ENCODE peak calls at places on chromosomes 4 and X, in four cellular contexts. One of them, this sample, is unnamed.

GRCh38 chr4:604131-604530 is 21.2 kb upstream of the PDE6B start:
- DNase-seq in pancreas: no peak
- DNase-seq in AG04450: no peak
- DNase-seq in astrocyte: no peak
- DNase-seq in this sample: no peak

GRCh38 chr4:140059159-140059558 is 94.8 kb downstream of the MAML3 start:
- DNase-seq in pancreas: no peak
- DNase-seq in AG04450: no peak
- DNase-seq in astrocyte: no peak
- DNase-seq in this sample: no peak

GRCh38 chrX:110000000-110000399 is 2.9 kb upstream of the TMEM164 start:
- DNase-seq in pancreas: no peak
- DNase-seq in AG04450: no peak
- DNase-seq in astrocyte: no peak
- DNase-seq in this sample: no peak

GRCh38 chrX:15714529-15714928 is 23.5 kb upstream of the CA5B start:
- DNase-seq in pancreas: peak
- DNase-seq in AG04450: no peak
- DNase-seq in astrocyte: no peak
- DNase-seq in this sample: no peak

GRCh38 chr4:74375824-74376426 is 11.0 kb downstream of the EREG start:
- DNase-seq in pancreas: no peak
- DNase-seq in AG04450: no peak
- DNase-seq in astrocyte: no peak
- DNase-seq in this sample: no peak

GRCh38 chrX:135345328-135345645 is 36.0 kb downstream of the ETDC start:
- DNase-seq in pancreas: peak
- DNase-seq in AG04450: no peak
- DNase-seq in astrocyte: peak
- DNase-seq in this sample: no peak

GRCh38 chrX:19660604-19661003 is 145.3 kb upstream of the MAP3K15 start:
- DNase-seq in pancreas: no peak
- DNase-seq in AG04450: no peak
- DNase-seq in astrocyte: no peak
- DNase-seq in this sample: no peak

GRCh38 chr4:33883111-33883510 is 2361.2 kb downstream of the ARAP2 start:
- DNase-seq in pancreas: no peak
- DNase-seq in AG04450: no peak
- DNase-seq in astrocyte: no peak
- DNase-seq in this sample: no peak

GRCh38 chr4:109207060-109207459 is 95.4 kb downstream of the COL25A1 start:
- DNase-seq in pancreas: no peak
- DNase-seq in AG04450: peak
- DNase-seq in astrocyte: peak
- DNase-seq in this sample: no peak

GRCh38 chr4:72418458-72418857 is 150.6 kb downstream of the ADAMTS3 start:
- DNase-seq in pancreas: no peak
- DNase-seq in AG04450: peak
- DNase-seq in astrocyte: peak
- DNase-seq in this sample: no peak

GRCh38 chr4:85829276-85830051 is 354.5 kb downstream of the ARHGAP24 start:
- DNase-seq in pancreas: no peak
- DNase-seq in AG04450: no peak
- DNase-seq in astrocyte: peak
- DNase-seq in this sample: no peak

GRCh38 chr4:105797225-105797624 is 88.6 kb downstream of the GSTCD start:
- DNase-seq in pancreas: no peak
- DNase-seq in AG04450: no peak
- DNase-seq in astrocyte: no peak
- DNase-seq in this sample: no peak

GRCh38 chr4:9898596-9899345 is 117.3 kb downstream of the DRD5 start:
- DNase-seq in pancreas: no peak
- DNase-seq in AG04450: no peak
- DNase-seq in astrocyte: no peak
- DNase-seq in this sample: peak

GRCh38 chr4:5750052-5750950 is 39.3 kb downstream of the EVC start:
- DNase-seq in pancreas: no peak
- DNase-seq in AG04450: no peak
- DNase-seq in astrocyte: peak
- DNase-seq in this sample: no peak

GRCh38 chr4:123398803-123399637 is 2.4 kb downstream of the SPRY1 start:
- DNase-seq in pancreas: peak
- DNase-seq in AG04450: no peak
- DNase-seq in astrocyte: peak
- DNase-seq in this sample: peak

GRCh38 chr4:123397276-123398150 is 918 bp downstream of the SPRY1 start:
- DNase-seq in pancreas: peak
- DNase-seq in AG04450: no peak
- DNase-seq in astrocyte: peak
- DNase-seq in this sample: peak

GRCh38 chr4:123396294-123397275 is at the start of gene SPRY1:
- DNase-seq in pancreas: peak
- DNase-seq in AG04450: no peak
- DNase-seq in astrocyte: peak
- DNase-seq in this sample: peak

GRCh38 chr4:123399638-123400358 is 3.2 kb downstream of the SPRY1 start:
- DNase-seq in pancreas: peak
- DNase-seq in AG04450: no peak
- DNase-seq in astrocyte: peak
- DNase-seq in this sample: no peak

GRCh38 chr4:123398151-123398802 is 1.7 kb downstream of the SPRY1 start:
- DNase-seq in pancreas: peak
- DNase-seq in AG04450: no peak
- DNase-seq in astrocyte: peak
- DNase-seq in this sample: peak
- TF ChIP-seq CTCF in pancreas: peak
- TF ChIP-seq CTCF in AG04450: peak
- TF ChIP-seq CTCF in astrocyte: no peak
- TF ChIP-seq CTCF in this sample: peak

DNA sequence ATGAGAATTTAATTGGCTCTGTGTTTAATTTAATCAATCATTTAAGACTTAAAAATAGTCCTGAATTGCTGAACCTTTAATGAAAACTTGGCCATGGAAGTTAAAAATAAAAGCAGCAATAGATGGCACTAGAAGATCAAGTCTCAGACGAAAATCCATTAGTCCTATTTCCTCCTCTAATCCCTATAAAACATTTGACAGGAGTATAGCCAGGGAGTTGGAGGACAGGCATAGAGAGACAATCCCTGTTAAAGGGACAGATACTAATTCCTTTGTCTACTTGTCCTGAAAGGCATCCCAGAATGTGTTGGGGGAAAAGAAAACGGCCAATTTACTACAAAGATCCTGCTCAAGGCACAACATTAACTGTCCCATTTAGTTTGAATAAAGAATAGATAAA is 276.3 kb upstream of the TACR3 start:
- DNase-seq in pancreas: no peak
- DNase-seq in AG04450: no peak
- DNase-seq in astrocyte: peak
- DNase-seq in this sample: no peak
- TF ChIP-seq CTCF in pancreas: no peak
- TF ChIP-seq CTCF in AG04450: no peak
- TF ChIP-seq CTCF in astrocyte: no peak
- TF ChIP-seq CTCF in this sample: no peak

GRCh38 chr4:102525099-102525498 is 23.9 kb downstream of the NFKB1 start:
- DNase-seq in pancreas: no peak
- DNase-seq in AG04450: no peak
- DNase-seq in astrocyte: no peak
- DNase-seq in this sample: no peak
- TF ChIP-seq CTCF in pancreas: no peak
- TF ChIP-seq CTCF in AG04450: no peak
- TF ChIP-seq CTCF in astrocyte: no peak
- TF ChIP-seq CTCF in this sample: no peak

GRCh38 chrX:26778320-26778888 is 562.4 kb downstream of the MAGEB5 start:
- DNase-seq in pancreas: no peak
- DNase-seq in AG04450: no peak
- DNase-seq in astrocyte: no peak
- DNase-seq in this sample: no peak
- TF ChIP-seq CTCF in pancreas: peak
- TF ChIP-seq CTCF in AG04450: no peak
- TF ChIP-seq CTCF in astrocyte: no peak
- TF ChIP-seq CTCF in this sample: peak

GRCh38 chr4:52660643-52661042 is 1.5 kb upstream of the USP46 start:
- DNase-seq in pancreas: no peak
- DNase-seq in AG04450: no peak
- DNase-seq in astrocyte: no peak
- DNase-seq in this sample: no peak

GRCh38 chr4:52661966-52662705 is 3.0 kb upstream of the USP46 start:
- DNase-seq in pancreas: no peak
- DNase-seq in AG04450: no peak
- DNase-seq in astrocyte: no peak
- DNase-seq in this sample: no peak

GRCh38 chr4:52664479-52664878 is 5.4 kb upstream of the USP46 start:
- DNase-seq in pancreas: no peak
- DNase-seq in AG04450: no peak
- DNase-seq in astrocyte: no peak
- DNase-seq in this sample: no peak

GRCh38 chr4:52670121-52670520 is 11.0 kb upstream of the USP46 start:
- DNase-seq in pancreas: no peak
- DNase-seq in AG04450: no peak
- DNase-seq in astrocyte: no peak
- DNase-seq in this sample: no peak

DNA sequence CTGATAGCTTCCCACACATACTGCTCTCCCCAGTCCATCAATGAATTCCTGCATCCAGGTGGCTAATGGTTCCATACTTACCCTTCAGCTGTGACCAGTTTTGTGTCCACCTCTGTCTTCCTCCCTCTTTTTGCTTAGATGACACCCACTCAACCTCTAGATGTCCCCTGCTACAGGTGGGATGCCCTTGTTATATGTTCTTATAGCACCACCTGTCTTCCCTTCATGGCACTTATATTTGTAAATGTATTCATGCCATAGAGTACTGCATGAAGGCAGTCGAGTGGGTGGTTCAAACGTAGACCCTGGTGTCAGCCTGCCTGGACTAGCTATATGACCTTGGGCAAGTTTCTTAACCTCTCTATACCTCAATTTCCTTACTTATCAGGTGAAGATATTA is 6.5 kb upstream of the USP46 start:
- DNase-seq in pancreas: no peak
- DNase-seq in AG04450: no peak
- DNase-seq in astrocyte: no peak
- DNase-seq in this sample: no peak
- TF ChIP-seq CTCF in pancreas: no peak
- TF ChIP-seq CTCF in AG04450: peak
- TF ChIP-seq CTCF in astrocyte: no peak
- TF ChIP-seq CTCF in this sample: no peak

GRCh38 chr4:75671802-75672421 is 1.3 kb downstream of the G3BP2 start:
- DNase-seq in pancreas: no peak
- DNase-seq in AG04450: no peak
- DNase-seq in astrocyte: no peak
- DNase-seq in this sample: no peak

GRCh38 chr4:75675004-75675531 is 1.9 kb upstream of the G3BP2 start:
- DNase-seq in pancreas: no peak
- DNase-seq in AG04450: no peak
- DNase-seq in astrocyte: no peak
- DNase-seq in this sample: no peak

GRCh38 chr4:75673959-75674328 is 733 bp upstream of the G3BP2 start:
- DNase-seq in pancreas: no peak
- DNase-seq in AG04450: no peak
- DNase-seq in astrocyte: peak
- DNase-seq in this sample: no peak

GRCh38 chr4:75672461-75673026 is 667 bp downstream of the G3BP2 start:
- DNase-seq in pancreas: peak
- DNase-seq in AG04450: no peak
- DNase-seq in astrocyte: peak
- DNase-seq in this sample: peak

DNA sequence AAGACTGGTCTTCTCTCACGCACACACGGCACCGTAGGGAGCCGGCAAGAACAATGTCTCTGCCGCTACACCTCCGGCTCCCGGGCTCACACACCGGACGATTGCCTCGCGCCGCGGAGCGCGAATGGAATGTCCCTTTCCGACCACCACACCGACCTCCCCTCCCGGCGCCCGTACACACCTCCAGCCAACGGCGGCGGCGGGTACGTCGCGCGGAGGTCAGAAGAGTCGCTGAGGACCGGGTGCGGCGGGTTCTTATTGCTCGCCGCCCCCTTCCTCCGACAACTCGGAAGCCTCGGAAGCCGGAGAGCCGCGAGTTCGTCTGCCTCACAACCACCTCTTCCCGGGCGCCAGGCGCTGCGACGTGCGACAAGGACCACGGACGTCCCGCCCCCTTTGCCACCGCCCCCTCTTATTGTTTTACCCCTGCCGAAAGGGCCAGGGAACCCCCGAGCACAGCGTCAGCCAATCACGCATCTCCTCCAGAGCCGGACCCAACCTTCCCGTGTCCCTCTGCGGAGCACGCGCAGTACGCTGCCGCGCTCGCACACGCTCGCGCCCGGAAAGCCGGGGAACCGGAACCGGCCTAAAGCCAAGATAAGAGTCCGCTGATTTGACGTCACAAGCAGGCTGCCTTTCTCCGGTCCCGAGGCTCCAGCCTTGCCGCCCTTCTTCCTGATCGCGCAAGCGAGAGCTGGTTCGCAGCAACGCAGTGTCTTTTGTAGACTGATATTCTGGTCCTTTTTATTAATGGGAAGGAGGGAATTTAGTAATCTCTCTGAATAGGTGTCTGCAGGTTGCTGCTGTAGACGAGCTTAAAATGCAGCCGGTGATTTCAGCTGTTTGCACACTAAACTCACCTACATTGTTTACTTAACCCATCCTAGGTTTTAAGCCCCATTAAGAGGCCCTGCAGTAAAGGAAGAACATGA is at the start of gene G3BP2:
- DNase-seq in pancreas: peak
- DNase-seq in AG04450: peak
- DNase-seq in astrocyte: peak
- DNase-seq in this sample: peak
- TF ChIP-seq CTCF in pancreas: no peak
- TF ChIP-seq CTCF in AG04450: no peak
- TF ChIP-seq CTCF in astrocyte: no peak
- TF ChIP-seq CTCF in this sample: no peak

GRCh38 chrX:153621949-153622598 is 23.1 kb upstream of the CCNQ start:
- DNase-seq in pancreas: no peak
- DNase-seq in AG04450: no peak
- DNase-seq in astrocyte: no peak
- DNase-seq in this sample: no peak

GRCh38 chrX:153623310-153624029 is 23.5 kb upstream of the DUSP9 start:
- DNase-seq in pancreas: no peak
- DNase-seq in AG04450: no peak
- DNase-seq in astrocyte: no peak
- DNase-seq in this sample: no peak

GRCh38 chrX:153620576-153620975 is 21.6 kb upstream of the CCNQ start:
- DNase-seq in pancreas: no peak
- DNase-seq in AG04450: no peak
- DNase-seq in astrocyte: no peak
- DNase-seq in this sample: no peak

GRCh38 chrX:153624196-153625091 is 22.6 kb upstream of the DUSP9 start:
- DNase-seq in pancreas: no peak
- DNase-seq in AG04450: no peak
- DNase-seq in astrocyte: no peak
- DNase-seq in this sample: no peak

GRCh38 chrX:153622661-153623309 is 23.8 kb upstream of the CCNQ start:
- DNase-seq in pancreas: no peak
- DNase-seq in AG04450: no peak
- DNase-seq in astrocyte: no peak
- DNase-seq in this sample: no peak
- TF ChIP-seq CTCF in pancreas: no peak
- TF ChIP-seq CTCF in AG04450: no peak
- TF ChIP-seq CTCF in astrocyte: no peak
- TF ChIP-seq CTCF in this sample: no peak